ENCODE peak calls at places on chromosome 2, in ten cellular contexts. S, C, Y, I, F, J, L, V, W and D are unnamed samples.

GRCh38 chr2:178195390-178196166 is 1.3 kb downstream of the OSBPL6 start:
- DNase-seq in S (no peak), C (no peak), Y (no peak), I (no peak), F (no peak), J (no peak), L (no peak), V (no peak), W (no peak), D (no peak)

GRCh38 chr2:238094438-238095022 is 5.6 kb upstream of the ESPNL start:
- DNase-seq in S (no peak), C (no peak), Y (no peak), I (no peak), F (peak), J (no peak), L (no peak), V (no peak), W (no peak), D (no peak)

GRCh38 chr2:163621445-163622004 is 114.3 kb downstream of the FIGN start:
- DNase-seq in S (no peak), C (no peak), Y (no peak), I (no peak), F (no peak), J (no peak), L (no peak), V (no peak), W (no peak), D (no peak)

GRCh38 chr2:147173186-147173575 is 671.6 kb upstream of the ACVR2A start:
- DNase-seq in S (no peak), C (no peak), Y (peak), I (no peak), F (no peak), J (no peak), L (no peak), V (no peak), W (no peak), D (no peak)

GRCh38 chr2:200156140-200156858 is 150.2 kb upstream of the SPATS2L start:
- DNase-seq in S (peak), C (no peak), Y (peak), I (no peak), F (peak), J (no peak), L (no peak), V (no peak), W (no peak), D (no peak)

GRCh38 chr2:232363784-232364615 is 14.6 kb upstream of the ALPP start:
- DNase-seq in S (peak), C (no peak), Y (peak), I (peak), F (peak), J (no peak), L (no peak), V (peak), W (peak), D (peak)

GRCh38 chr2:218605438-218605837 is 2.3 kb upstream of the PLCD4 start:
- DNase-seq in S (no peak), C (no peak), Y (peak), I (no peak), F (peak), J (no peak), L (no peak), V (no peak), W (no peak), D (no peak)

GRCh38 chr2:203327582-203327917 is 644 bp upstream of the ABI2 start:
- DNase-seq in S (no peak), C (no peak), Y (no peak), I (peak), F (no peak), J (no peak), L (no peak), V (no peak), W (no peak), D (no peak)